ENCODE peak calls at places on chromosome 19, in ten cellular contexts. A is ascending aorta; D is HEK293T; K is nephron progenitor cell; M is mucosa of gallbladder; C is lower leg skin; V is stimulated activated CD4-positive, alpha-beta T cell treated with anti-CD3 and anti-CD28 coated beads, Interleukin-15, amount 100 ng/mL, for 1 hour; E is CD4-positive, alpha-beta memory T cell; U is GM12891; R is SHP77 treated with DMSO at 0.1 percent for 48 hours. T is an unnamed sample.
A peak's percentile ranks its signal among the peaks of the same experiment; 100 is the strongest.

GRCh38 chr19:54577334-54577733 is 3.7 kb downstream of the LILRA2 start:
- DNase-seq in A (no peak), D (no peak), K (no peak), M (no peak), C (no peak), V (no peak), E (no peak), U (no peak), R (no peak), T (no peak)

GRCh38 chr19:45591004-45591637 is 6.5 kb upstream of the OPA3 start:
- DNase-seq in A (no peak), D (peak; percentile 57), K (peak; percentile 67), M (peak; percentile 49), C (no peak), V (peak; percentile 40), E (peak; percentile 26), U (no peak), R (peak; percentile 32), T (peak; percentile 45)

GRCh38 chr19:7292950-7293794 is 1.0 kb downstream of the INSR start:
- DNase-seq in A (peak; percentile 71), D (no peak), K (peak; percentile 38), M (no peak), C (no peak), V (peak; percentile 2), E (no peak), U (no peak), R (no peak), T (peak; percentile 59)

GRCh38 chr19:36771275-36772231 is 1.1 kb downstream of the ZNF850 start:
- DNase-seq in A (peak; percentile 81), D (no peak), K (peak; percentile 7), M (peak; percentile 70), C (peak; percentile 32), V (no peak), E (peak; percentile 6), U (peak; percentile 24), R (no peak), T (peak; percentile 60)

GRCh38 chr19:57682226-57682766 is 519 bp downstream of the ZNF551 start:
- DNase-seq in A (no peak), D (no peak), K (no peak), M (no peak), C (no peak), V (no peak), E (no peak), U (no peak), R (no peak), T (no peak)

GRCh38 chr19:28130066-28130511 is 1082.9 kb downstream of the UQCRFS1 start:
- DNase-seq in A (no peak), D (no peak), K (peak; percentile 6), M (no peak), C (no peak), V (no peak), E (no peak), U (no peak), R (no peak), T (no peak)

GRCh38 chr19:35118268-35119026 is 2.8 kb downstream of the FXYD3 start:
- DNase-seq in A (no peak), D (no peak), K (no peak), M (no peak), C (no peak), V (no peak), E (no peak), U (no peak), R (no peak), T (no peak)

GRCh38 chr19:29626386-29626785 is 20.3 kb downstream of the POP4 start:
- DNase-seq in A (no peak), D (no peak), K (no peak), M (no peak), C (no peak), V (no peak), E (no peak), U (no peak), R (no peak), T (no peak)

GRCh38 chr19:38095411-38096308 is 128.4 kb downstream of the DPF1 start:
- DNase-seq in A (peak; percentile 82), D (peak; percentile 76), K (peak; percentile 82), M (peak; percentile 69), C (peak; percentile 71), V (peak; percentile 24), E (peak; percentile 22), U (peak; percentile 42), R (peak; percentile 89), T (peak; percentile 72)

GRCh38 chr19:10431943-10432735 is 11.8 kb downstream of the PDE4A start:
- DNase-seq in A (peak; percentile 81), D (no peak), K (peak; percentile 69), M (peak; percentile 56), C (no peak), V (no peak), E (peak; percentile 68), U (no peak), R (no peak), T (no peak)

GRCh38 chr19:8460516-8461298 is 15.9 kb downstream of the HNRNPM start:
- DNase-seq in A (no peak), D (no peak), K (no peak), M (no peak), C (no peak), V (no peak), E (no peak), U (no peak), R (no peak), T (no peak)

GRCh38 chr19:309206-309565 is 18.0 kb upstream of the PLPP2 start:
- DNase-seq in A (no peak), D (no peak), K (no peak), M (no peak), C (no peak), V (no peak), E (no peak), U (no peak), R (no peak), T (no peak)

GRCh38 chr19:35903550-35904179 is 1.3 kb downstream of the HCST start:
- DNase-seq in A (peak; percentile 90), D (peak; percentile 68), K (peak; percentile 64), M (peak; percentile 83), C (peak; percentile 83), V (peak; percentile 75), E (peak; percentile 91), U (peak; percentile 68), R (peak; percentile 48), T (no peak)

GRCh38 chr19:42155796-42156195 is 23.6 kb upstream of the POU2F2 start:
- DNase-seq in A (no peak), D (no peak), K (no peak), M (no peak), C (no peak), V (no peak), E (no peak), U (no peak), R (no peak), T (no peak)

GRCh38 chr19:41616785-41617621 is 9.9 kb downstream of the CEACAM4 start:
- DNase-seq in A (no peak), D (peak; percentile 36), K (peak; percentile 36), M (no peak), C (no peak), V (no peak), E (no peak), U (no peak), R (no peak), T (no peak)

GRCh38 chr19:46902402-46902766 is 41.6 kb downstream of the ARHGAP35 start:
- DNase-seq in A (no peak), D (no peak), K (no peak), M (peak; percentile 28), C (peak; percentile 33), V (no peak), E (no peak), U (no peak), R (no peak), T (no peak)

GRCh38 chr19:8922591-8922990 is 87.6 kb downstream of the MUC16 start:
- DNase-seq in A (no peak), D (no peak), K (no peak), M (no peak), C (no peak), V (no peak), E (no peak), U (no peak), R (no peak), T (no peak)

GRCh38 chr19:48398329-48399235 is 5.1 kb downstream of the GRIN2D start:
- DNase-seq in A (peak; percentile 80), D (peak; percentile 73), K (peak; percentile 93), M (peak; percentile 68), C (peak; percentile 69), V (peak; percentile 80), E (peak; percentile 87), U (peak; percentile 85), R (peak; percentile 82), T (peak; percentile 60)

GRCh38 chr19:13764101-13764807 is at the start of gene MRI1:
- DNase-seq in A (peak; percentile 88), D (peak; percentile 87), K (peak; percentile 76), M (peak; percentile 74), C (peak; percentile 72), V (peak; percentile 61), E (peak; percentile 49), U (peak; percentile 84), R (no peak), T (peak; percentile 80)

GRCh38 chr19:7570761-7571160 is 24.9 kb upstream of the CAMSAP3 start:
- DNase-seq in A (no peak), D (no peak), K (no peak), M (no peak), C (no peak), V (no peak), E (no peak), U (no peak), R (no peak), T (no peak)

T was measured in retina.